ENCODE peak calls at places on chromosomes 4 and X, in six cellular contexts. One of them, this sample, is unnamed.

GRCh38 chr4:157674699-157675098 is 454.2 kb downstream of the GRIA2 start:
- DNase-seq in nucleus accumbens: no peak
- DNase-seq in colonic mucosa: no peak
- DNase-seq in Right ventricle myocardium inferior: no peak
- DNase-seq in EH: no peak
- DNase-seq in WTC11: no peak
- DNase-seq in this sample: no peak

GRCh38 chr4:78409612-78410202 is 141.9 kb upstream of the ANXA3 start:
- DNase-seq in nucleus accumbens: no peak
- DNase-seq in colonic mucosa: no peak
- DNase-seq in Right ventricle myocardium inferior: no peak
- DNase-seq in EH: no peak
- DNase-seq in WTC11: no peak
- DNase-seq in this sample: no peak

GRCh38 chr4:2193321-2193720 is 48.6 kb downstream of the HAUS3 start:
- DNase-seq in nucleus accumbens: no peak
- DNase-seq in colonic mucosa: no peak
- DNase-seq in Right ventricle myocardium inferior: no peak
- DNase-seq in EH: no peak
- DNase-seq in WTC11: no peak
- DNase-seq in this sample: no peak

GRCh38 chr4:6687947-6688878 is 5.5 kb upstream of the S100P start:
- DNase-seq in nucleus accumbens: no peak
- DNase-seq in colonic mucosa: no peak
- DNase-seq in Right ventricle myocardium inferior: no peak
- DNase-seq in EH: no peak
- DNase-seq in WTC11: no peak
- DNase-seq in this sample: peak

GRCh38 chr4:189162073-189162789 is 778.4 kb upstream of the FRG1 start:
- DNase-seq in nucleus accumbens: no peak
- DNase-seq in colonic mucosa: no peak
- DNase-seq in Right ventricle myocardium inferior: no peak
- DNase-seq in EH: no peak
- DNase-seq in WTC11: peak
- DNase-seq in this sample: no peak

GRCh38 chrX:32448320-32448719 is 763.0 kb downstream of the DMD start:
- DNase-seq in nucleus accumbens: no peak
- DNase-seq in colonic mucosa: no peak
- DNase-seq in Right ventricle myocardium inferior: no peak
- DNase-seq in EH: no peak
- DNase-seq in WTC11: no peak
- DNase-seq in this sample: no peak

GRCh38 chr4:141724646-141725045 is 88.3 kb downstream of the IL15 start:
- DNase-seq in nucleus accumbens: no peak
- DNase-seq in colonic mucosa: no peak
- DNase-seq in Right ventricle myocardium inferior: no peak
- DNase-seq in EH: peak
- DNase-seq in WTC11: no peak
- DNase-seq in this sample: no peak

GRCh38 chr4:167000141-167000852 is 234.0 kb downstream of the SPOCK3 start:
- DNase-seq in nucleus accumbens: no peak
- DNase-seq in colonic mucosa: no peak
- DNase-seq in Right ventricle myocardium inferior: no peak
- DNase-seq in EH: no peak
- DNase-seq in WTC11: no peak
- DNase-seq in this sample: no peak

GRCh38 chr4:160772668-160773067 is 1391.1 kb downstream of the FSTL5 start:
- DNase-seq in nucleus accumbens: no peak
- DNase-seq in colonic mucosa: no peak
- DNase-seq in Right ventricle myocardium inferior: no peak
- DNase-seq in EH: no peak
- DNase-seq in WTC11: no peak
- DNase-seq in this sample: no peak

GRCh38 chr4:94413085-94413685 is 38.6 kb upstream of the PDLIM5 start:
- DNase-seq in nucleus accumbens: no peak
- DNase-seq in colonic mucosa: no peak
- DNase-seq in Right ventricle myocardium inferior: no peak
- DNase-seq in EH: peak
- DNase-seq in WTC11: no peak
- DNase-seq in this sample: no peak

GRCh38 chr4:89303177-89303576 is 4.4 kb downstream of the GPRIN3 start:
- DNase-seq in nucleus accumbens: no peak
- DNase-seq in colonic mucosa: peak
- DNase-seq in Right ventricle myocardium inferior: no peak
- DNase-seq in EH: no peak
- DNase-seq in WTC11: no peak
- DNase-seq in this sample: peak

GRCh38 chrX:154317391-154318000 is 21.9 kb downstream of the TKTL1 start:
- DNase-seq in nucleus accumbens: no peak
- DNase-seq in colonic mucosa: no peak
- DNase-seq in Right ventricle myocardium inferior: no peak
- DNase-seq in EH: peak
- DNase-seq in WTC11: peak
- DNase-seq in this sample: no peak

GRCh38 chrX:8067754-8068469 is 103.2 kb downstream of the VCX2 start:
- DNase-seq in nucleus accumbens: no peak
- DNase-seq in colonic mucosa: no peak
- DNase-seq in Right ventricle myocardium inferior: no peak
- DNase-seq in EH: no peak
- DNase-seq in WTC11: no peak
- DNase-seq in this sample: no peak

GRCh38 chrX:67587946-67588624 is 44.3 kb downstream of the AR start:
- DNase-seq in nucleus accumbens: no peak
- DNase-seq in colonic mucosa: no peak
- DNase-seq in Right ventricle myocardium inferior: no peak
- DNase-seq in EH: peak
- DNase-seq in WTC11: no peak
- DNase-seq in this sample: no peak

GRCh38 chrX:1500701-1501624 is 36.0 kb downstream of the P2RY8 start:
- DNase-seq in nucleus accumbens: no peak
- DNase-seq in colonic mucosa: no peak
- DNase-seq in Right ventricle myocardium inferior: no peak
- DNase-seq in EH: peak
- DNase-seq in WTC11: no peak
- DNase-seq in this sample: no peak

GRCh38 chrX:122220644-122221373 is 963.3 kb upstream of the GRIA3 start:
- DNase-seq in nucleus accumbens: no peak
- DNase-seq in colonic mucosa: no peak
- DNase-seq in Right ventricle myocardium inferior: no peak
- DNase-seq in EH: no peak
- DNase-seq in WTC11: peak
- DNase-seq in this sample: no peak

GRCh38 chr4:112284662-112285411 is 867 bp downstream of the TIFA start:
- DNase-seq in nucleus accumbens: no peak
- DNase-seq in colonic mucosa: peak
- DNase-seq in Right ventricle myocardium inferior: no peak
- DNase-seq in EH: peak
- DNase-seq in WTC11: no peak
- DNase-seq in this sample: no peak

GRCh38 chr4:19309365-19309764 is 942.3 kb upstream of the SLIT2 start:
- DNase-seq in nucleus accumbens: no peak
- DNase-seq in colonic mucosa: no peak
- DNase-seq in Right ventricle myocardium inferior: no peak
- DNase-seq in EH: peak
- DNase-seq in WTC11: no peak
- DNase-seq in this sample: no peak

GRCh38 chr4:182928061-182928460 is 10.9 kb upstream of the DCTD start:
- DNase-seq in nucleus accumbens: no peak
- DNase-seq in colonic mucosa: no peak
- DNase-seq in Right ventricle myocardium inferior: no peak
- DNase-seq in EH: no peak
- DNase-seq in WTC11: peak
- DNase-seq in this sample: no peak

GRCh38 chr4:8874896-8875680 is 3.4 kb upstream of the HMX1 start:
- DNase-seq in nucleus accumbens: no peak
- DNase-seq in colonic mucosa: no peak
- DNase-seq in Right ventricle myocardium inferior: no peak
- DNase-seq in EH: no peak
- DNase-seq in WTC11: no peak
- DNase-seq in this sample: no peak

GRCh38 chrX:46376246-46376885 is 168.9 kb downstream of the ZNF674 start:
- DNase-seq in nucleus accumbens: no peak
- DNase-seq in colonic mucosa: peak
- DNase-seq in Right ventricle myocardium inferior: no peak
- DNase-seq in EH: peak
- DNase-seq in WTC11: peak
- DNase-seq in this sample: peak

GRCh38 chr4:75514131-75514948 is at the start of the genes RCHY1 and THAP6:
- DNase-seq in nucleus accumbens: peak
- DNase-seq in colonic mucosa: peak
- DNase-seq in Right ventricle myocardium inferior: peak
- DNase-seq in EH: peak
- DNase-seq in WTC11: peak
- DNase-seq in this sample: peak

GRCh38 chrX:103248553-103248952 is 6.4 kb downstream of the TCEAL8 start:
- DNase-seq in nucleus accumbens: no peak
- DNase-seq in colonic mucosa: no peak
- DNase-seq in Right ventricle myocardium inferior: no peak
- DNase-seq in EH: peak
- DNase-seq in WTC11: no peak
- DNase-seq in this sample: no peak

GRCh38 chrX:10617964-10618342 is 2.4 kb downstream of the MID1 start:
- DNase-seq in nucleus accumbens: no peak
- DNase-seq in colonic mucosa: peak
- DNase-seq in Right ventricle myocardium inferior: no peak
- DNase-seq in EH: peak
- DNase-seq in WTC11: no peak
- DNase-seq in this sample: no peak

GRCh38 chrX:45758319-45758718 is 557.6 kb upstream of the DIPK2B start:
- DNase-seq in nucleus accumbens: no peak
- DNase-seq in colonic mucosa: no peak
- DNase-seq in Right ventricle myocardium inferior: no peak
- DNase-seq in EH: peak
- DNase-seq in WTC11: no peak
- DNase-seq in this sample: no peak

GRCh38 chrX:105475801-105476200 is 255.3 kb upstream of the TEX13A start:
- DNase-seq in nucleus accumbens: no peak
- DNase-seq in colonic mucosa: no peak
- DNase-seq in Right ventricle myocardium inferior: no peak
- DNase-seq in EH: no peak
- DNase-seq in WTC11: no peak
- DNase-seq in this sample: no peak

GRCh38 chr4:66376396-66376795 is 706.1 kb upstream of the EPHA5 start:
- DNase-seq in nucleus accumbens: no peak
- DNase-seq in colonic mucosa: no peak
- DNase-seq in Right ventricle myocardium inferior: no peak
- DNase-seq in EH: no peak
- DNase-seq in WTC11: no peak
- DNase-seq in this sample: no peak

GRCh38 chrX:67619253-67619652 is 75.4 kb downstream of the AR start:
- DNase-seq in nucleus accumbens: no peak
- DNase-seq in colonic mucosa: no peak
- DNase-seq in Right ventricle myocardium inferior: no peak
- DNase-seq in EH: peak
- DNase-seq in WTC11: no peak
- DNase-seq in this sample: no peak

GRCh38 chrX:71191253-71191652 is 31.8 kb upstream of the GJB1 start:
- DNase-seq in nucleus accumbens: no peak
- DNase-seq in colonic mucosa: no peak
- DNase-seq in Right ventricle myocardium inferior: no peak
- DNase-seq in EH: no peak
- DNase-seq in WTC11: no peak
- DNase-seq in this sample: no peak

GRCh38 chrX:148592595-148592994 is 92.2 kb downstream of the AFF2 start:
- DNase-seq in nucleus accumbens: no peak
- DNase-seq in colonic mucosa: no peak
- DNase-seq in Right ventricle myocardium inferior: no peak
- DNase-seq in EH: no peak
- DNase-seq in WTC11: no peak
- DNase-seq in this sample: no peak

GRCh38 chr4:52477191-52477590 is 181.9 kb downstream of the USP46 start:
- DNase-seq in nucleus accumbens: no peak
- DNase-seq in colonic mucosa: no peak
- DNase-seq in Right ventricle myocardium inferior: no peak
- DNase-seq in EH: no peak
- DNase-seq in WTC11: no peak
- DNase-seq in this sample: no peak

GRCh38 chr4:172953896-172954568 is 214.6 kb upstream of the GALNT7 start:
- DNase-seq in nucleus accumbens: no peak
- DNase-seq in colonic mucosa: no peak
- DNase-seq in Right ventricle myocardium inferior: no peak
- DNase-seq in EH: no peak
- DNase-seq in WTC11: no peak
- DNase-seq in this sample: no peak

GRCh38 chrX:20712811-20713210 is 446.1 kb upstream of the RPS6KA3 start:
- DNase-seq in nucleus accumbens: no peak
- DNase-seq in colonic mucosa: no peak
- DNase-seq in Right ventricle myocardium inferior: no peak
- DNase-seq in EH: no peak
- DNase-seq in WTC11: no peak
- DNase-seq in this sample: no peak

GRCh38 chr4:182556576-182556975 is 313.4 kb downstream of the TENM3 start:
- DNase-seq in nucleus accumbens: no peak
- DNase-seq in colonic mucosa: no peak
- DNase-seq in Right ventricle myocardium inferior: no peak
- DNase-seq in EH: no peak
- DNase-seq in WTC11: no peak
- DNase-seq in this sample: no peak

GRCh38 chr4:62881901-62882300 is 1527.3 kb downstream of the TECRL start:
- DNase-seq in nucleus accumbens: no peak
- DNase-seq in colonic mucosa: no peak
- DNase-seq in Right ventricle myocardium inferior: no peak
- DNase-seq in EH: no peak
- DNase-seq in WTC11: no peak
- DNase-seq in this sample: no peak

GRCh38 chr4:16019666-16020065 is 56.7 kb upstream of the FGFBP2 start:
- DNase-seq in nucleus accumbens: no peak
- DNase-seq in colonic mucosa: no peak
- DNase-seq in Right ventricle myocardium inferior: no peak
- DNase-seq in EH: peak
- DNase-seq in WTC11: no peak
- DNase-seq in this sample: no peak

This sample was measured in mucosa of gallbladder.